ENCODE peak calls at places on chromosomes 4 and X, in five cellular contexts. One of them, this sample, is unnamed. For H3K4me1, the result is how much of the 10 kb centered on the place peaks cover.

GRCh38 chr4:53854991-53855885 is 209.2 kb downstream of the CHIC2 start:
- DNase-seq in fibroblast of lung: peak
- DNase-seq in ovary: no peak
- DNase-seq in H9: no peak
- DNase-seq in stomach: no peak
- DNase-seq in this sample: no peak

GRCh38 chr4:142485452-142485851 is 360.6 kb downstream of the INPP4B start:
- DNase-seq in fibroblast of lung: no peak
- DNase-seq in ovary: no peak
- DNase-seq in H9: no peak
- DNase-seq in stomach: no peak
- DNase-seq in this sample: no peak

GRCh38 chr4:62324215-62324614 is 1124.1 kb downstream of the ADGRL3 start:
- DNase-seq in fibroblast of lung: no peak
- DNase-seq in ovary: no peak
- DNase-seq in H9: no peak
- DNase-seq in stomach: no peak
- DNase-seq in this sample: no peak

GRCh38 chr4:61511716-61512488 is 311.8 kb downstream of the ADGRL3 start:
- DNase-seq in fibroblast of lung: peak
- DNase-seq in ovary: no peak
- DNase-seq in H9: no peak
- DNase-seq in stomach: no peak
- DNase-seq in this sample: no peak

GRCh38 chrX:8084023-8084422 is 87.0 kb downstream of the VCX2 start:
- DNase-seq in fibroblast of lung: peak
- DNase-seq in ovary: no peak
- DNase-seq in H9: no peak
- DNase-seq in stomach: no peak
- DNase-seq in this sample: no peak

GRCh38 chr4:43776371-43776770 is 672.2 kb downstream of the KCTD8 start:
- DNase-seq in fibroblast of lung: peak
- DNase-seq in ovary: no peak
- DNase-seq in H9: no peak
- DNase-seq in stomach: no peak
- DNase-seq in this sample: no peak

GRCh38 chr4:7752649-7753048 is 187.0 kb downstream of the AFAP1 start:
- DNase-seq in fibroblast of lung: no peak
- DNase-seq in ovary: no peak
- DNase-seq in H9: no peak
- DNase-seq in stomach: no peak
- DNase-seq in this sample: no peak

GRCh38 chrX:118325453-118325852 is 20.5 kb upstream of the WDR44 start:
- DNase-seq in fibroblast of lung: no peak
- DNase-seq in ovary: no peak
- DNase-seq in H9: no peak
- DNase-seq in stomach: no peak
- DNase-seq in this sample: no peak

GRCh38 chrX:13357925-13358324 is 38.1 kb upstream of the ATXN3L start:
- DNase-seq in fibroblast of lung: no peak
- DNase-seq in ovary: no peak
- DNase-seq in H9: no peak
- DNase-seq in stomach: no peak
- DNase-seq in this sample: no peak

GRCh38 chr4:23458061-23458460 is 431.8 kb downstream of the PPARGC1A start:
- DNase-seq in fibroblast of lung: no peak
- DNase-seq in ovary: no peak
- DNase-seq in H9: no peak
- DNase-seq in stomach: no peak
- DNase-seq in this sample: no peak

GRCh38 chr4:81923140-81923539 is 450.7 kb downstream of the HNRNPD start:
- DNase-seq in fibroblast of lung: no peak
- DNase-seq in ovary: no peak
- DNase-seq in H9: no peak
- DNase-seq in stomach: no peak
- DNase-seq in this sample: no peak

GRCh38 chr4:102535398-102536082 is 34.4 kb downstream of the NFKB1 start:
- DNase-seq in fibroblast of lung: peak
- DNase-seq in ovary: no peak
- DNase-seq in H9: no peak
- DNase-seq in stomach: no peak
- DNase-seq in this sample: no peak

GRCh38 chr4:29002151-29002550 is 1718.0 kb upstream of the PCDH7 start:
- DNase-seq in fibroblast of lung: no peak
- DNase-seq in ovary: no peak
- DNase-seq in H9: peak
- DNase-seq in stomach: no peak
- DNase-seq in this sample: no peak

GRCh38 chr4:47238697-47239096 is 207.3 kb downstream of the GABRB1 start:
- DNase-seq in fibroblast of lung: peak
- DNase-seq in ovary: no peak
- DNase-seq in H9: no peak
- DNase-seq in stomach: no peak
- DNase-seq in this sample: no peak

GRCh38 chr4:73862357-73862756 is 6.8 kb upstream of the CXCL1 start:
- DNase-seq in fibroblast of lung: peak
- DNase-seq in ovary: no peak
- DNase-seq in H9: no peak
- DNase-seq in stomach: no peak
- DNase-seq in this sample: no peak

GRCh38 chr4:133592106-133592505 is 443.0 kb downstream of the PCDH10 start:
- DNase-seq in fibroblast of lung: no peak
- DNase-seq in ovary: no peak
- DNase-seq in H9: no peak
- DNase-seq in stomach: no peak
- DNase-seq in this sample: no peak
- TF ChIP-seq CTCF in fibroblast of lung: no peak
- TF ChIP-seq CTCF in ovary: no peak
- TF ChIP-seq CTCF in H9: no peak
- TF ChIP-seq CTCF in stomach: no peak
- TF ChIP-seq CTCF in this sample: no peak

DNA sequence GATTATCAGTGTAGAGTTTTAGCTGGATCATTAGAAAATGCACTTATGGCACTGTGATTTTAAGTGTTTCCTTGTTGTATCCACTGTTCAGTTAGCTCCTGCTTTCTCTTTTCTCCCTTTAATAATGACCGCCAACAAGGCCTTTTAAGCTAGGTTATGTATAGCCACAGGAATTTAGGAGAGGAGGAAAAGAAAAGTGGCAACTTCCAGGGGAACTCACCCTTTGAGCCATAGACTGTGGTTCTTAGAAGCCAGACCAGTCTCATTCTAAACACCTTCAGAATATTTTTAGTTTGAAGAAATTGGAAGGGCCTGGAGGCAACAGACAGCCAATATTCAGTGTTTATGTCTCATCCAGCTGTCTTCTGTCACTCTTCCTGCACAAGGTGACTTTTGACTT is 6.1 kb downstream of the FGF2 start:
- DNase-seq in fibroblast of lung: no peak
- DNase-seq in ovary: no peak
- DNase-seq in H9: no peak
- DNase-seq in stomach: no peak
- DNase-seq in this sample: no peak
- H3K4me1 ChIP-seq in fibroblast of lung: under half
- H3K4me1 ChIP-seq in ovary: under half
- H3K4me1 ChIP-seq in H9: under half
- H3K4me1 ChIP-seq in stomach: under half
- H3K4me1 ChIP-seq in this sample: under half

DNA sequence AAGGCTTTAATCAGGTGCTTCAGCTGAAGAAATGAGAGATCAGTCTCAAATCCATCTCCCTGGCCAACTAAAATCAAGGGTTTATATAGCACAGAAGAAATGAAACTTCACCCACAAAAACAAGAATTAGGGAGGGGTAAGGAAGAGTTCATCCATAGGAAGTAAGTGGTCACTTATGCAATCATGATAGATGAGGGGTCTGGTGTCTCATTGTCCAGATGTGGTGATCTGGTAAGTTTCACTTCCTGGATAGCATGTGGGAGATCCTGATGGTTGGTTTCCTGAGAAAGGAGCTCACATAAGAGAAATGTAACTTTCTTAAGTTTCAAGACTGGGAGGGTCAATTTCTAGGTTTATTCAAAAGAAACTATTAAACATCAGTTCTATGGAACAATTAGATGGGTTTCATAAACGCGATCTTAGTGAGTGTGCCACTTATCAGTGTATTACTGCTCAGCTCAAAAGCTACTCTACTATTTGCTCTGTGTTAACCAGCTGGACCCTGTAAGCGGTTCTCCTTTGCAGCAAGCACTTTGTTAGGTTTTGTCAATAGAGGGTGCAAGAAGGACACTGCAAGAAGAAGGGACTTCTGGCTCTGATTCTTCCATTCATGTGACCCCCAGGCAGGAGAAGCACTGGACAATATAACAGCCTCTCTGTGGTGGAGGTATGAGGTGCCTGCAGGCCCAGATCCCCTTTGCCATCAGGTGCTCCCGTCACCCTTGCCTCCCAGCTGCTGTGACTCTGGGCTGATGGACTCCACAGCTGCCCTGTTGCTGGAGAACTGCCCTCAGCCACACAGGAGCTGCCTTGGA is 35.4 kb upstream of the HPSE start:
- DNase-seq in fibroblast of lung: peak
- DNase-seq in ovary: no peak
- DNase-seq in H9: no peak
- DNase-seq in stomach: no peak
- DNase-seq in this sample: no peak
- TF ChIP-seq CTCF in fibroblast of lung: no peak
- TF ChIP-seq CTCF in ovary: no peak
- TF ChIP-seq CTCF in H9: no peak
- TF ChIP-seq CTCF in stomach: no peak
- TF ChIP-seq CTCF in this sample: no peak

DNA sequence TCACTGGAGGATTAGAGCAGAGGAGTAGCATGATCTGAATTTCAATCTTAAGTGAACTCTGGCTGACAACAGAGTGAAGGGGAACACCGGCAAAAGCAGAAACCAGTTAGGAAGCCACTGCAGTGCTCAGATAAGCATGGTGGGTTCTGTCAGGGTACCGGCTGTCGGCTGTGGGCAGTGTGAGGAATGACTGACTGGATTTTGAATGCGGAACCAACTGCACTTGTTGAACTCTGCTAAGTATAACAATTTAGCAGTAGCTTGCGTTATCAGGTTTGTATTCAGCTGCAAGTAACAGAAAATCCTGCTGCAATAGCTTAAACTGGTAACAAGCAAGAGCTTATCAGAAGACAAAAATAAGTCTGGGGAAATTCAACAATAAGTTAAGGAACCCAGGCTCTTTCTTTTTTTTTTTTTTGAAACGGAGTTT is 5.2 kb downstream of the HTT start:
- DNase-seq in fibroblast of lung: no peak
- DNase-seq in ovary: no peak
- DNase-seq in H9: no peak
- DNase-seq in stomach: no peak
- DNase-seq in this sample: no peak
- H3K4me1 ChIP-seq in fibroblast of lung: under half
- H3K4me1 ChIP-seq in ovary: under half
- H3K4me1 ChIP-seq in H9: under half
- H3K4me1 ChIP-seq in stomach: half or more
- H3K4me1 ChIP-seq in this sample: under half

This sample was measured in right lobe of liver.